ENCODE peak calls at places on chromosomes 13 and 19, in six cellular contexts. H is neuronal stem cell, W is pancreas, N is endodermal cell, C is left ventricle myocardium inferior, G is GM23338. K is an unnamed sample.

GRCh38 chr19:30144794-30145193 is 202.8 kb downstream of the URI1 start:
- DNase-seq in H (no peak), G (no peak), N (no peak), W (no peak), C (no peak), K (no peak)

GRCh38 chr13:76717092-76717491 is 169.1 kb downstream of the KCTD12 start:
- DNase-seq in G (no peak), N (no peak), C (no peak), H (no peak), W (no peak), K (no peak)

GRCh38 chr13:33191425-33192221 is 93.9 kb downstream of the STARD13 start:
- DNase-seq in C (no peak), N (no peak), H (no peak), W (no peak), G (no peak), K (no peak)

GRCh38 chr19:3275068-3275582 is 50.7 kb downstream of the CELF5 start:
- DNase-seq in W (no peak), N (no peak), G (peak), C (no peak), H (peak), K (peak)

GRCh38 chr19:35642798-35643254 is 1.3 kb downstream of the ETV2 start:
- DNase-seq in H (no peak), N (no peak), C (no peak), G (peak), W (peak), K (no peak)

GRCh38 chr19:16894080-16894479 is 5.3 kb downstream of the F2RL3 start:
- DNase-seq in C (no peak), W (no peak), N (no peak), G (no peak), H (no peak), K (no peak)

GRCh38 chr13:34358811-34359513 is 541.0 kb downstream of the RFC3 start:
- DNase-seq in W (no peak), C (no peak), H (no peak), N (no peak), G (no peak), K (no peak)

GRCh38 chr19:28881616-28882015 is 331.3 kb downstream of the UQCRFS1 start:
- DNase-seq in N (peak), C (no peak), G (no peak), W (no peak), H (no peak), K (no peak)

GRCh38 chr19:44553478-44554171 is 24.1 kb upstream of the CEACAM20 start:
- DNase-seq in G (no peak), N (no peak), C (no peak), H (no peak), W (no peak), K (no peak)

GRCh38 chr19:17807731-17808316 is 12.9 kb downstream of the B3GNT3 start:
- DNase-seq in W (no peak), C (no peak), H (no peak), N (no peak), G (peak), K (no peak)

GRCh38 chr19:4830768-4831265 is 695 bp downstream of the TICAM1 start:
- DNase-seq in W (no peak), H (no peak), C (no peak), G (no peak), N (no peak), K (no peak)

GRCh38 chr19:47107201-47107952 is 6.2 kb downstream of the ZC3H4 start:
- DNase-seq in C (no peak), G (no peak), N (no peak), H (no peak), W (peak), K (no peak)

GRCh38 chr19:32642771-32643170 is 32.2 kb downstream of the ANKRD27 start:
- DNase-seq in H (no peak), G (no peak), C (no peak), N (no peak), W (no peak), K (no peak)

GRCh38 chr13:41577437-41577836 is 120.1 kb downstream of the RGCC start:
- DNase-seq in G (no peak), C (peak), N (no peak), W (no peak), H (no peak), K (no peak)

GRCh38 chr19:23407597-23407996 is 12.3 kb upstream of the ZNF91 start:
- DNase-seq in G (no peak), N (no peak), H (no peak), W (no peak), C (no peak), K (no peak)

GRCh38 chr13:99226493-99226892 is 25.8 kb downstream of the UBAC2 start:
- DNase-seq in C (no peak), W (no peak), N (no peak), H (no peak), G (no peak), K (no peak)

GRCh38 chr19:34274827-34275625 is 20.7 kb downstream of the GARRE1 start:
- DNase-seq in H (no peak), W (no peak), C (no peak), G (no peak), N (no peak), K (no peak)

GRCh38 chr13:110018009-110018408 is 231.6 kb upstream of the IRS2 start:
- DNase-seq in W (no peak), H (no peak), N (no peak), C (no peak), G (no peak), K (no peak)

GRCh38 chr13:22765566-22765965 is 415.2 kb upstream of the SGCG start:
- DNase-seq in W (no peak), N (no peak), H (no peak), C (no peak), G (no peak), K (no peak)

GRCh38 chr19:3121396-3121795 is 14.4 kb upstream of the GNA15 start:
- DNase-seq in C (no peak), N (no peak), H (no peak), G (no peak), W (no peak), K (no peak)

GRCh38 chr19:35558400-35559280 is 4.8 kb downstream of the ATP4A start:
- DNase-seq in W (no peak), N (no peak), G (no peak), H (no peak), C (no peak), K (no peak)

GRCh38 chr19:48656840-48657474 is 11.0 kb upstream of the CA11 start:
- DNase-seq in C (no peak), W (no peak), G (no peak), H (no peak), N (peak), K (no peak)

GRCh38 chr13:110345701-110346100 is 38.6 kb downstream of the COL4A2 start:
- DNase-seq in G (no peak), W (no peak), C (no peak), N (no peak), H (no peak), K (no peak)

GRCh38 chr13:100630564-100630963 is 42.0 kb upstream of the GGACT start:
- DNase-seq in G (peak), W (no peak), N (no peak), H (peak), C (no peak), K (no peak)

GRCh38 chr19:54439174-54439851 is 9.7 kb upstream of the LENG8 start:
- DNase-seq in G (peak), W (peak), N (peak), C (no peak), H (no peak), K (peak)

GRCh38 chr19:4567584-4568071 is 8.1 kb upstream of the SEMA6B start:
- DNase-seq in H (peak), W (peak), N (peak), C (peak), G (peak), K (no peak)

DNA sequence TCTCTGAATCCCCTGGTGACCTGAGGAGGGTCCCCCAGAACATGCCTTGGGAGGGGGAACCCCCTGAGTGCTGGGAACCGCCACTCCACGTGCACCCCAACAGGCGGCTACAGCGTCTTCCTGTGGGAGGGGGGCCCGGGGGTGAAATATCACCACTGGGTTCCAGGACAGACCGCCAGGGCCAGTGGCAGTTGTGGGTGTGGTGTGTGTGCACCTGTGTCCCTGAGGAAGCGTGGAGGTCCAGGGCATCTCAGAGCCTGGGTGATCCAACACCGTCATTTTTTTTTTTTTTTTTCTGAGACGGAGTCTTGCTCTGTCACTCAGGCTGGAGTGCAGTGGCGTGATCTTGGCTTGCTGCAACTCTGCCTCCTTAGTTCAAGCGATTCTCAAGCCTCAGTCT is 4.2 kb downstream of the ADGRE5 start:
- DNase-seq in H (no peak), C (no peak), G (no peak), N (no peak), W (no peak), K (no peak)
- H3K27ac ChIP-seq in H (no peak), C (peak), G (no peak), N (no peak), W (no peak), K (no peak)

DNA sequence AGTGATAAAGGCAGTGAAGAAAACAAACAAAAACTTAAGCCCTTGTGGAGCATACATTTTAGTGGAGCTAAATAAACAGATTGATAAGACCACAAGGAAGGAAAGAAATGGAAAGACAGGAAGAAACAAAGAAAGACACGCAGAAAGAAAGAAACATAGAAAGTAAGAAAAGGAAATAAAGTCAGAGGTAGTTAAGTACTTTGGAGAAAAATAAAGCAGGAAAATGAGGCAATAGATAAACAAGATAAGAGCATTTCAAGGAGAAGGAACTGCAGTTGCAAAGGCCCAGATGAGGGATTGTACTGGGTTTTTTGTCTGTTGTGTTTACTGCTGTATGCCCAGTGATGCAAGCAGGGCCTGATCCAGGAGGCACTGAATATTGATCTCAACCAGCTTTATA is 1.0 kb downstream of the NFKBIB start:
- DNase-seq in G (no peak), W (no peak), N (no peak), H (no peak), C (no peak), K (no peak)
- H3K27ac ChIP-seq in G (peak), W (no peak), N (no peak), H (no peak), C (no peak), K (no peak)

GRCh38 chr13:43879323-43880181 is at the start of the genes CCDC122 and LACC1:
- DNase-seq in W (peak), C (peak), H (peak), N (peak), G (peak), K (peak)

GRCh38 chr13:43880451-43880850 is 747 bp downstream of the LACC1 start:
- DNase-seq in G (no peak), W (no peak), C (no peak), H (no peak), N (no peak), K (no peak)

GRCh38 chr13:43878897-43879322 is 630 bp downstream of the CCDC122 start:
- DNase-seq in G (peak), H (no peak), C (peak), W (peak), N (peak), K (peak)

GRCh38 chr13:43881580-43881979 is 1.9 kb downstream of the LACC1 start:
- DNase-seq in N (no peak), G (no peak), H (no peak), C (no peak), W (no peak), K (no peak)

DNA sequence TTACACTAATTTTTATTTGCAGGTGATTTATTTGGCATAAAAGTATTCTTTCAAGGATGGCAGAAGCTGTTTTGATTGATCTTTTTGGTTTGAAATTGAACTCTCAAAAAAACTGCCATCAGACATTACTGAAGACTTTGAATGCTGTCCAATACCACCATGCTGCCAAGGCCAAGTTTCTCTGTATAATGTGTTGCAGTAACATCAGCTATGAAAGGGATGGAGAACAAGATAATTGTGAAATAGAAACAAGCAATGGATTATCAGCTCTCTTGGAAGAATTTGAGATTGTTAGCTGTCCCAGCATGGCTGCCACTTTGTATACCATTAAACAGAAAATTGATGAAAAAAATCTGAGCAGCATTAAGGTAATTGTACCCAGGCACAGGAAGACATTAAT is 1.2 kb downstream of the LACC1 start:
- DNase-seq in H (no peak), W (no peak), G (no peak), N (no peak), C (no peak), K (no peak)
- H3K27ac ChIP-seq in H (no peak), W (no peak), G (no peak), N (no peak), C (no peak), K (no peak)

GRCh38 chr19:6242677-6243076 is 37.1 kb downstream of the MLLT1 start:
- DNase-seq in N (no peak), W (no peak), C (no peak), H (no peak), G (no peak), K (no peak)
- H3K27ac ChIP-seq in N (peak), W (no peak), C (peak), H (no peak), G (no peak), K (peak)

GRCh38 chr19:812819-813358 is 8.9 kb downstream of the PLPPR3 start:
- DNase-seq in H (no peak), W (no peak), N (peak), C (no peak), G (peak), K (no peak)

GRCh38 chr19:811511-812048 is 10.2 kb downstream of the PLPPR3 start:
- DNase-seq in G (peak), C (no peak), W (no peak), N (peak), H (no peak), K (no peak)

GRCh38 chr19:813359-814107 is 8.2 kb downstream of the PLPPR3 start:
- DNase-seq in W (no peak), N (peak), C (no peak), H (no peak), G (peak), K (no peak)

GRCh38 chr19:811007-811434 is 10.7 kb downstream of the PLPPR3 start:
- DNase-seq in G (peak), C (no peak), H (no peak), N (peak), W (no peak), K (no peak)

DNA sequence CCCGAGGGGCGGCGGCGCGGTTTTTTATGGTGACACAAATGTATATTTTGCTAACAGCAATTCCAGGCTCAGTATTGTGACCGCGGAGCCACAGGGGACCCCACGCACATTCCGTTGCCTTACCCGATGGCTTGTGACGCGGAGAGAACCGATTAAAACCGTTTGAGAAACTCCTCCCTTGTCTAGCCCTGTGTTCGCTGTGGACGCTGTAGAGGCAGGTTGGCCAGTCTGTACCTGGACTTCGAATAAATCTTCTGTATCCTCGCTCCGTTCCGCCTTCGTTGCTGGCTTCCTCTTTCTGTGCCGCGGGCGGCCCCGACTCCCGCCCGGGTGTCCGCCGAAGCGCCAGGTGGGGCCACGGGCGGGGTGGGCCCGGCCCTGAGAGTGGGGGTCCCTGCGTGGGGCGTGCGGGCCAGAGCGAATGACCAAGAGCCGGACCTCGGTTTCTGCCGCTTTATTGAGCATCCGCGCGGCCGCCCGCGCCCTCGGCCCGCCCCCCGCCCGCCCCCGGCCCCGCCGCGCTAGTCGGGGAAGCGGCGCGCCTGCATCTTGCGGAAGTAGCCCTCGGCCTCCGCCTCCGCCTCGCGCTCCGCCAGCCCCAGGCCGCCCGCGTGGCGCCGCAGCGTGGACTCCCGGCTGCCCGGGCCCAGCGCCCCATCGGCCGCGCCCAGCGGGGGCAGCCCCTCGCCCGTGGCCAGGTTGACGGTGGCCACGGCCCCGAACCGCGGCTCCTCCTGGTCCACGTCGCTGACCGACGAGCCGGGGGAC is 9.5 kb downstream of the PLPPR3 start:
- DNase-seq in W (no peak), H (no peak), C (no peak), N (peak), G (peak), K (no peak)
- H3K27ac ChIP-seq in W (no peak), H (peak), C (no peak), N (no peak), G (peak), K (no peak)

GRCh38 chr19:41587838-41588210 is 11.9 kb downstream of the CEACAM21 start:
- DNase-seq in N (no peak), H (no peak), W (no peak), C (no peak), G (no peak), K (no peak)
- H3K27ac ChIP-seq in N (no peak), H (no peak), W (no peak), C (no peak), G (no peak), K (no peak)

GRCh38 chr19:13104848-13105646 is 2.4 kb upstream of the LYL1 start:
- DNase-seq in N (no peak), C (no peak), G (no peak), H (no peak), W (no peak), K (no peak)
- H3K27ac ChIP-seq in N (no peak), C (peak), G (no peak), H (no peak), W (peak), K (peak)

DNA sequence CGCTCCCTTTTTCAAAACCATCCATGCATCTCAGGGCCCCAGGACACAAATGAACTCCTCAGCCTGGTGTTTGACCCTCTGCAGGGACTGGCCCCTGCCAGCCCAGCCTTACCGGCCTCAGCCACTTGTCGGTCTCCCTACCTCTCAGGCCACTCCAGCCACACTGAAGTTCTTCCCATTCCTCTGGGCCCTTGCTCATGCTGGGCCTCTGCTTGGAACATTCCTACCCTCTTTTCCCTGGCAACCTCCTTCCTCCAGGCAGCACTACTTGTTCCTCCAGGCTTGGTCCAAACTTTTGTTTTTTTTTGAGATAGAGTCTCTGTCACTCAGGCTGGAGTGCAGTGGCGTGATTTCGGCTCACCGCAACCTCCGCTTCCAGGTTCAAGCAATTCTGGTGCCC is 7.6 kb upstream of the EGLN2 start:
- DNase-seq in N (no peak), H (no peak), C (no peak), W (no peak), G (no peak), K (no peak)
- H3K27ac ChIP-seq in N (peak), H (no peak), C (no peak), W (no peak), G (no peak), K (peak)

K was measured in caudate nucleus.